ENCODE peak calls at places on chromosomes 11 and 22, in five cellular contexts. R is amniotic stem cell, T is transverse colon, M is NCI-H460, W is HTR-8/SVneo. Q is an unnamed sample.

GRCh38 chr11:78450866-78451265 is 33.2 kb upstream of the GAB2 start:
- DNase-seq in R (no peak), T (no peak), M (no peak), W (no peak), Q (no peak)

GRCh38 chr11:46239801-46240061 is 37.7 kb upstream of the CREB3L1 start:
- DNase-seq in R (no peak), T (no peak), M (no peak), W (no peak), Q (peak; percentile 74)

GRCh38 chr11:12546660-12547059 is 127.6 kb upstream of the TEAD1 start:
- DNase-seq in R (no peak), T (no peak), M (no peak), W (no peak), Q (no peak)

GRCh38 chr11:77883775-77884174 is 62.8 kb downstream of the AAMDC start:
- DNase-seq in R (no peak), T (no peak), M (no peak), W (no peak), Q (no peak)

GRCh38 chr22:42608481-42609361 is 6.0 kb downstream of the POLDIP3 start:
- DNase-seq in R (peak; percentile 28), T (no peak), M (no peak), W (peak; percentile 42), Q (peak; percentile 81)

GRCh38 chr11:121367434-121367833 is 74.9 kb downstream of the SC5D start:
- DNase-seq in R (no peak), T (no peak), M (no peak), W (no peak), Q (peak; percentile 22)

GRCh38 chr11:36186797-36187196 is 102.4 kb downstream of the COMMD9 start:
- DNase-seq in R (no peak), T (no peak), M (no peak), W (no peak), Q (no peak)

GRCh38 chr11:65218446-65218845 is 36.7 kb downstream of the CAPN1 start:
- DNase-seq in R (no peak), T (no peak), M (no peak), W (no peak), Q (no peak)

GRCh38 chr11:19936461-19936860 is 223.8 kb downstream of the DBX1 start:
- DNase-seq in R (no peak), T (no peak), M (no peak), W (no peak), Q (no peak)

GRCh38 chr22:36562261-36562835 is 33.4 kb upstream of the EIF3D start:
- DNase-seq in R (no peak), T (no peak), M (peak; percentile 45), W (peak; percentile 13), Q (peak; percentile 31)